ENCODE peak calls at places on chromosomes 11 and 22, in eight cellular contexts. N is IMR-90, B is ascending aorta, L is AG04450, Y is suprapubic skin, T is psoas muscle, M is astrocyte of the spinal cord, O is HCT116. U is an unnamed sample.

GRCh38 chr11:59611570-59612565 is 3.7 kb downstream of the OSBP start:
- DNase-seq in N (peak), B (no peak), L (peak), Y (no peak), T (no peak), M (no peak), O (no peak), U (no peak)

GRCh38 chr11:35039076-35039475 is 99.9 kb upstream of the CD44 start:
- DNase-seq in N (no peak), B (no peak), L (no peak), Y (no peak), T (no peak), M (no peak), O (no peak), U (no peak)

GRCh38 chr11:133425245-133425644 is 107.1 kb downstream of the OPCML start:
- DNase-seq in N (no peak), B (no peak), L (no peak), Y (no peak), T (no peak), M (no peak), O (no peak), U (no peak)

GRCh38 chr11:123020968-123021367 is 39.3 kb upstream of the BSX start:
- DNase-seq in N (peak), B (no peak), L (peak), Y (no peak), T (no peak), M (peak), O (peak), U (peak)

GRCh38 chr11:5131584-5132335 is 6.4 kb downstream of the OR52A5 start:
- DNase-seq in N (no peak), B (no peak), L (no peak), Y (no peak), T (no peak), M (no peak), O (no peak), U (no peak)

GRCh38 chr22:17777005-17777716 is 2.9 kb upstream of the BID start:
- DNase-seq in N (no peak), B (no peak), L (no peak), Y (no peak), T (peak), M (no peak), O (no peak), U (no peak)

GRCh38 chr11:76673164-76674142 is 2.9 kb upstream of the LRRC32 start:
- DNase-seq in N (no peak), B (no peak), L (no peak), Y (no peak), T (peak), M (no peak), O (no peak), U (no peak)

GRCh38 chr11:62857541-62857982 is 18.2 kb upstream of the WDR74 start:
- DNase-seq in N (peak), B (no peak), L (no peak), Y (no peak), T (no peak), M (no peak), O (no peak), U (no peak)

GRCh38 chr11:94469416-94469815 is 24.2 kb downstream of the MRE11 start:
- DNase-seq in N (peak), B (no peak), L (no peak), Y (no peak), T (no peak), M (no peak), O (no peak), U (no peak)

GRCh38 chr22:38214248-38215056 is 12.7 kb downstream of the MAFF start:
- DNase-seq in N (peak), B (no peak), L (no peak), Y (no peak), T (peak), M (peak), O (no peak), U (peak)
- TF ChIP-seq CTCF in N (no peak), B (no peak), L (no peak), Y (no peak), T (peak), M (peak), O (no peak), U (no peak)

GRCh38 chr11:43366597-43367121 is 7.9 kb downstream of the TTC17 start:
- DNase-seq in N (peak), B (no peak), L (peak), Y (no peak), T (no peak), M (peak), O (no peak), U (peak)
- H3K4me3 ChIP-seq in N (no peak), B (no peak), L (no peak), Y (no peak), T (no peak), M (no peak), O (no peak), U (no peak)

DNA sequence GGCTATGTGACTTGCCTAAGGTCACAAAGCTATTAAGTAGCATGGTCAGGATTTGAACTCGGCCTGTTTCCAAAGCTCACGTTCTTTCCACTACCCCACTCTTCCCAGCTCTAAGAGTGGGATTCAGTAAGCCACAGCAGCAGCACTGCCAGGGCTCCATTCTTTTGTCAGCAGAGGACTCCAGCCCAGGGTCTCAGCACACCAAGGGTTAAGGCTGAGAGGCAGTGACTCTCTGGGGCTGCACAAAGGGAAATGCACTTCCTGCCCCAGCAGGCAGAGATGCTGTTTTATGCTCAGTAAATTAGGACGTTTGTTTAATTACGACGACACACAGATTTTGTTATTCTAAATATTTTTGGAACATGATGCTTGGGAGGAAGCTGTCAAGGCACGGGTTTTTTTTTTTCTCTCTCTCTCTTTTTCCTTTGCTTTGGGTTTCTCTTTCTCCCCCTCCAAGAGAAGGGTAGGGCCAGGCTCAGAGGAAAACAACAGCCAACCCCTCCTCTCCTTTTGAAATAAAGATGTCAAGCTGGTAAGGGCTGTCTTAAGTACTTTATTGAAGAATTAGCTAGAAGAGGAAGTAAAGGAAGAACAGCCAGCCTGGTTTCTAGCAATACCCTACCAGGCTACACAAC is 2.9 kb downstream of the MYH9 start:
- DNase-seq in N (no peak), B (peak), L (no peak), Y (no peak), T (no peak), M (peak), O (no peak), U (peak)
- TF ChIP-seq CTCF in N (no peak), B (no peak), L (peak), Y (no peak), T (no peak), M (no peak), O (no peak), U (peak)

GRCh38 chr11:17610402-17610894 is 63.4 kb downstream of the OTOG start:
- DNase-seq in N (no peak), B (no peak), L (no peak), Y (no peak), T (peak), M (no peak), O (no peak), U (no peak)

GRCh38 chr11:17611503-17612220 is 64.6 kb downstream of the OTOG start:
- DNase-seq in N (no peak), B (no peak), L (no peak), Y (no peak), T (peak), M (no peak), O (no peak), U (no peak)

GRCh38 chr11:17611049-17611448 is 64.0 kb downstream of the OTOG start:
- DNase-seq in N (no peak), B (no peak), L (no peak), Y (no peak), T (peak), M (no peak), O (no peak), U (no peak)

GRCh38 chr11:17608830-17609229 is 61.8 kb downstream of the OTOG start:
- DNase-seq in N (no peak), B (no peak), L (no peak), Y (no peak), T (no peak), M (no peak), O (no peak), U (no peak)

GRCh38 chr11:17609536-17610401 is 62.7 kb downstream of the OTOG start:
- DNase-seq in N (no peak), B (no peak), L (no peak), Y (no peak), T (peak), M (no peak), O (no peak), U (no peak)
- H3K4me3 ChIP-seq in N (no peak), B (no peak), L (no peak), Y (no peak), T (no peak), M (no peak), O (no peak), U (no peak)

DNA sequence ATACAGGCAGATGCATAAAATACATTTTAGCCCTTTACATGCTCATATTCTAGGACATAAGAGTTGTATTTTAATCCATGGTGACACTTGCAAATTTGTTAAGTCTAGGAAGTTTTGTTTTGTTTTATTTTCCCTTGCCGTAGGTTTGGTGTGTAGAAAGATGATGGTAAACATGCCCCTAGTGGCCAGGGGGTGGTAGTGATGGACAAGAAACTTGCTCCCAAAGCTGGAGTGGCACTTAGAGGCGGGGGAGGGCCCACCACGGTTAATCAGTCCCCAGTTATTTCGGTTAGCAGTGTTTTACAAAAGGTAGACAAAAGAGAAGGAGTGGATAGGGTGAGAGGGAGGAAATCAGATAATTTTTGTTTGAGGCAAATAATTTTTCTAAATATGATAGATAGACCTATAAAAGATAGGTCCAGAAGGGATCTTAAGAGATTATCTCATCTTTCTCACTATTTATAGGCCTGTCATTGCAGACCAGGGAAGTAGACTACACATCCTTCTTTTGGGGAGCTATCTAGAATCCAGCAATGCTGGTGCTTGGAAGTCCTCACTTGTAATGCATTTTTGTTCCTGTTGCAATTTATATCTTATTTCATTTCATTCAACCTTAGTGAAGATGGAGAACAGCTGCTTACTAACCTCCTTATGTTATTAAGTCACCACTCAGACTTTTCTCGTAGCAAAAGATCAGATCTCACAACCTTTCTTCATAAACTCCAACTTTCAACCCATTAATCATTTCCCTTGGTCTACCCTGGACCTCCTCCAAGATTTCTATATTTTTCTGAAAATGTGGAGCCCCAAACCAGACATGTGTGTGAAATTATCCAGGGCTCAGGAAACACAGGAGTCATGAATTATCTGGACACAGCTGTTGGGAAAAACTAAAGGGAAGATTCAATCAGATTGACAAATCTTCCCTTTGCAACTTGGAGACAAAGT is 5.9 kb upstream of the BDNF start:
- DNase-seq in N (peak), B (no peak), L (no peak), Y (no peak), T (no peak), M (no peak), O (no peak), U (peak)
- TF ChIP-seq CTCF in N (peak), B (peak), L (peak), Y (peak), T (peak), M (peak), O (peak), U (peak)

DNA sequence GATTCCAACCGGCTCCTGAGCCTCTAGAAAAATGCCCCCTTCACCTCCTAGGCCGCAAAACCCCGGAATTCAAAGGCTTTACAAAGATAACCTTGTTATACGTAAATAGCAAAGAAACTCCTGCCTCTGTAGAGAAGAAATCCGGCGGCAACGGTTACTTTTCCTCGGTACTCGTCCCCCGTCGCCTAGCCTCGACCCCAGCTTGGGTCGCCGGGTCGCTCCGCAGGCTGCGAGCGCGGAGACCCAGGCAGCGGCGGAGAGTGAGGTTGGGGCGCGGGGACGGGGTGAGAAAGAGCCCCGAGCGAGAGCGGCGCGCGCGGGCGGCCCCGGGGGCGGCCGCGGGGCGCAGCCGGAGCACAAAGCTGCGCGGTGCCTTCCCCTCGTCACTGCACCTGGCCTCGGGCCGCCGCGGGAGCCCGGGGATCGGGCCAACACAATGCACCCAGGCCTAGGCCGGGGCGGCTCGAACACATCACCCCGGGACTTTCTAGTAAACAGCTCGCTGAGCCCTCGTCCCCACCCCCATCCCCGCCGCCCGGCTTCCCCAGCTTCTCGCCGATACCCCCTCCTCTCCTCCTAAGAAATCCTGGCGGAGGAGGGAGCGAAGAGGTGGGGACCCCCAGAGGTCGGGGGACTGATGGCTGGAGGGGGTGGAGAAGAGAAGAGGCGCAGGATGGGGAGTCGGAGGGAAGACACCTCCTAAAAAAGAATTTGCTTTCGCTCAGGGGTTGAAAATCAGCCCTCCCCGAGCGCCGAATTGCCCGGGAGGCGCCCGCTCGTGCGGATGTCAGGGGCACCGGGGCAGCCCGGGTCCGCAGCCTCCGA is 874 bp downstream of the MPPED2 start:
- DNase-seq in N (no peak), B (peak), L (no peak), Y (peak), T (peak), M (no peak), O (no peak), U (no peak)
- H3K4me3 ChIP-seq in N (peak), B (peak), L (no peak), Y (peak), T (peak), M (peak), O (no peak), U (peak)

GRCh38 chr22:22957090-22957489 is 69.5 kb downstream of the IGLL5 start:
- DNase-seq in N (no peak), B (no peak), L (no peak), Y (no peak), T (no peak), M (no peak), O (no peak), U (no peak)

GRCh38 chr22:22955866-22956535 is 68.4 kb downstream of the IGLL5 start:
- DNase-seq in N (peak), B (peak), L (peak), Y (no peak), T (peak), M (peak), O (peak), U (peak)

GRCh38 chr22:22953796-22954195 is 66.2 kb downstream of the IGLL5 start:
- DNase-seq in N (no peak), B (no peak), L (no peak), Y (no peak), T (no peak), M (no peak), O (no peak), U (no peak)

GRCh38 chr22:22952531-22953295 is 65.1 kb downstream of the IGLL5 start:
- DNase-seq in N (no peak), B (no peak), L (no peak), Y (no peak), T (no peak), M (no peak), O (no peak), U (no peak)

GRCh38 chr22:22955276-22955798 is 67.7 kb downstream of the IGLL5 start:
- DNase-seq in N (no peak), B (no peak), L (no peak), Y (no peak), T (no peak), M (no peak), O (no peak), U (no peak)
- TF ChIP-seq CTCF in N (no peak), B (no peak), L (no peak), Y (no peak), T (no peak), M (no peak), O (no peak), U (no peak)

DNA sequence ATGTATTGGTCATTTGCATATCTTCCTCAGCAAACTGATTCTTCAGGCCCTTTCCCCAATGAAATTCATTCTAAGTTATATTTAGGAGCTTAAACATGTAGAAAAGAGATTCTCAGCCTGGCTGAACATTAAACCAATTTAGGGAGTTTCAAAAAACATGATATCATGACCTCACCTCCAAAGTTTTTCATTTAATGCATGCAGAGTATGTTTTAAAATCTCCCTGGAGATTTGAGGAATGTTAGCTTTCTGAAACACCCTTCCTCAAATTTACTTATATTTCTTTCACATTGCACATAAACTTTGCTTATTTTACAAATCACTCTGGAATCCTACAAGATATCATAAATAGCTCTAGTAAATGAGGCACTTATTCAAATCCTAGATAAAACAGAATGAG is 162.0 kb downstream of the C11orf87 start:
- DNase-seq in N (no peak), B (no peak), L (no peak), Y (no peak), T (no peak), M (no peak), O (no peak), U (no peak)
- H3K4me3 ChIP-seq in N (no peak), B (no peak), L (no peak), Y (no peak), T (no peak), M (no peak), O (no peak), U (no peak)

DNA sequence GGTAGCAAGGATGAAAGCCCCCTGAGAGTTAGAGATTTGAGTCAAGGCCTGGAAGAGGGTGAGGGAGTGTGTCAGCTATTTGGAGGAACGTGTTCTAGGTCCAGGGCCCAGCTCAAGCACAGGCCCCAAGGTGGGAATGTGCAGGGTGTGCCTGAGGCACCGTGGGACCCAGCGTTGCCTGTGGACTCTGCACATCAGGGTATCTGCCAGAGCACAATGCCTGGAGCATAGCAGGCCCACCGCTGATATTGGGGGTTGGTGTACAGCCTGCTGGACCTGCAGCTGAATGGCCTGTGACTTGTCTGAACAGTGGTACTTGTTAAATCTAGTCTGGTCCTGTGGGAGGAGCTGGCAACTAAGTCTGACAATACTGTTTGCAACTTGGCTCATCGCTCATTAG is 131.7 kb downstream of the GRIK4 start:
- DNase-seq in N (no peak), B (no peak), L (no peak), Y (no peak), T (no peak), M (no peak), O (no peak), U (no peak)
- TF ChIP-seq CTCF in N (no peak), B (no peak), L (no peak), Y (no peak), T (no peak), M (no peak), O (no peak), U (no peak)

DNA sequence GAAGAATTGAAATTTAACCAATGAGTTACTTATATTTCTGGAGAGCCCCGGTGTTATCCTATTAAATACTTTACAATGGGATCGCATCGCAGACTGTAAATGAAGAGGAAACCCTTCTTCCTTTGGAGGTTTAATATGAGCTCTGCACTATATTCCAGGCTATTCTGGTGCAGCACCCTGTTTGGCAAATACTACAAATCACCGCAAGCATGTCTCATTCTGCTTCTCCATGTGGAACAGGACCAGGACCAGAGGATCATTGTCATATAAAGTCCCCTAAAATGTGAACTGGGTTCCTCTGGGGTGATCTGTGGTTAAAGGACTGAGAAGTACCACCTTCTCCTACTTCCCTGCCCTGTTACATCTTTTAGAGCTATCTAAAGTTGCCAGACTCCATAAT is 703.7 kb downstream of the DLG2 start:
- DNase-seq in N (no peak), B (no peak), L (no peak), Y (no peak), T (no peak), M (no peak), O (no peak), U (no peak)
- H3K4me3 ChIP-seq in N (no peak), B (no peak), L (no peak), Y (no peak), T (no peak), M (no peak), O (no peak), U (no peak)